ENCODE peak calls at places on chromosomes 13 and 19, in nine cellular contexts. One of them, this sample, is unnamed.

GRCh38 chr13:52933547-52934167 is 85.2 kb upstream of the PCDH8 start:
- DNase-seq in HCT116: no peak
- DNase-seq in stomach: no peak
- DNase-seq in suprapubic skin: no peak
- DNase-seq in spleen: no peak
- DNase-seq in vagina: no peak
- DNase-seq in transverse colon: no peak
- DNase-seq in K562: no peak
- DNase-seq in breast epithelium: no peak
- DNase-seq in this sample: no peak

GRCh38 chr19:12779162-12779993 is 4.0 kb upstream of the HOOK2 start:
- DNase-seq in stomach: no peak
- DNase-seq in breast epithelium: no peak
- DNase-seq in HCT116: no peak
- DNase-seq in K562: peak; percentile 41
- DNase-seq in transverse colon: peak; percentile 46
- DNase-seq in spleen: peak; percentile 83
- DNase-seq in vagina: no peak
- DNase-seq in suprapubic skin: peak; percentile 87
- DNase-seq in this sample: no peak

GRCh38 chr19:13803038-13803437 is 7.8 kb downstream of the ZSWIM4 start:
- DNase-seq in stomach: peak; percentile 77
- DNase-seq in HCT116: no peak
- DNase-seq in breast epithelium: peak; percentile 66
- DNase-seq in K562: no peak
- DNase-seq in transverse colon: no peak
- DNase-seq in vagina: no peak
- DNase-seq in suprapubic skin: no peak
- DNase-seq in spleen: no peak
- DNase-seq in this sample: peak; percentile 68

GRCh38 chr19:3058821-3059314 is 3.4 kb downstream of the TLE5 start:
- DNase-seq in spleen: no peak
- DNase-seq in K562: no peak
- DNase-seq in transverse colon: no peak
- DNase-seq in HCT116: no peak
- DNase-seq in vagina: no peak
- DNase-seq in breast epithelium: no peak
- DNase-seq in suprapubic skin: no peak
- DNase-seq in stomach: no peak
- DNase-seq in this sample: no peak

GRCh38 chr13:43433691-43434121 is 353.1 kb downstream of the ENOX1 start:
- DNase-seq in HCT116: no peak
- DNase-seq in spleen: no peak
- DNase-seq in K562: no peak
- DNase-seq in breast epithelium: no peak
- DNase-seq in stomach: no peak
- DNase-seq in suprapubic skin: no peak
- DNase-seq in vagina: no peak
- DNase-seq in transverse colon: no peak
- DNase-seq in this sample: no peak

GRCh38 chr19:40358773-40359172 is 10.3 kb downstream of the PLD3 start:
- DNase-seq in suprapubic skin: no peak
- DNase-seq in breast epithelium: no peak
- DNase-seq in stomach: no peak
- DNase-seq in transverse colon: peak; percentile 20
- DNase-seq in spleen: no peak
- DNase-seq in HCT116: no peak
- DNase-seq in vagina: no peak
- DNase-seq in K562: no peak
- DNase-seq in this sample: no peak

GRCh38 chr19:18657590-18658365 is 20.9 kb downstream of the KLHL26 start:
- DNase-seq in transverse colon: no peak
- DNase-seq in suprapubic skin: no peak
- DNase-seq in spleen: no peak
- DNase-seq in vagina: no peak
- DNase-seq in HCT116: no peak
- DNase-seq in stomach: no peak
- DNase-seq in breast epithelium: no peak
- DNase-seq in K562: peak; percentile 70
- DNase-seq in this sample: no peak

GRCh38 chr13:39784347-39784746 is 128.9 kb downstream of the COG6 start:
- DNase-seq in transverse colon: no peak
- DNase-seq in vagina: no peak
- DNase-seq in suprapubic skin: no peak
- DNase-seq in spleen: no peak
- DNase-seq in breast epithelium: no peak
- DNase-seq in K562: no peak
- DNase-seq in HCT116: no peak
- DNase-seq in stomach: no peak
- DNase-seq in this sample: no peak

GRCh38 chr13:26460652-26461051 is 96.8 kb upstream of the WASF3 start:
- DNase-seq in vagina: no peak
- DNase-seq in transverse colon: no peak
- DNase-seq in suprapubic skin: no peak
- DNase-seq in K562: no peak
- DNase-seq in HCT116: no peak
- DNase-seq in breast epithelium: no peak
- DNase-seq in stomach: peak; percentile 42
- DNase-seq in spleen: no peak
- DNase-seq in this sample: no peak

GRCh38 chr13:40346592-40346991 is 319.8 kb downstream of the FOXO1 start:
- DNase-seq in suprapubic skin: no peak
- DNase-seq in K562: no peak
- DNase-seq in stomach: no peak
- DNase-seq in HCT116: no peak
- DNase-seq in spleen: no peak
- DNase-seq in vagina: peak; percentile 34
- DNase-seq in breast epithelium: no peak
- DNase-seq in transverse colon: no peak
- DNase-seq in this sample: no peak

GRCh38 chr13:32228330-32229041 is 86.7 kb downstream of the ZAR1L start:
- DNase-seq in transverse colon: no peak
- DNase-seq in stomach: no peak
- DNase-seq in suprapubic skin: no peak
- DNase-seq in spleen: no peak
- DNase-seq in breast epithelium: no peak
- DNase-seq in K562: no peak
- DNase-seq in vagina: no peak
- DNase-seq in HCT116: peak; percentile 18
- DNase-seq in this sample: no peak

GRCh38 chr13:20399961-20400360 is 125.7 kb downstream of the CRYL1 start:
- DNase-seq in stomach: peak; percentile 18
- DNase-seq in spleen: no peak
- DNase-seq in K562: no peak
- DNase-seq in breast epithelium: no peak
- DNase-seq in HCT116: no peak
- DNase-seq in transverse colon: no peak
- DNase-seq in vagina: peak; percentile 85
- DNase-seq in suprapubic skin: no peak
- DNase-seq in this sample: no peak

GRCh38 chr13:39035799-39036198 is 2.1 kb downstream of the PROSER1 start:
- DNase-seq in spleen: no peak
- DNase-seq in stomach: no peak
- DNase-seq in K562: no peak
- DNase-seq in suprapubic skin: no peak
- DNase-seq in HCT116: no peak
- DNase-seq in breast epithelium: no peak
- DNase-seq in transverse colon: no peak
- DNase-seq in vagina: no peak
- DNase-seq in this sample: no peak

GRCh38 chr19:58400916-58401824 is 5.7 kb downstream of the RNF225 start:
- DNase-seq in stomach: peak; percentile 100
- DNase-seq in HCT116: peak; percentile 99
- DNase-seq in transverse colon: peak; percentile 99
- DNase-seq in spleen: peak; percentile 99
- DNase-seq in vagina: peak; percentile 99
- DNase-seq in K562: peak; percentile 97
- DNase-seq in suprapubic skin: peak; percentile 100
- DNase-seq in breast epithelium: peak; percentile 100
- DNase-seq in this sample: peak; percentile 100
- TF ChIP-seq POLR2A in stomach: no peak
- TF ChIP-seq POLR2A in HCT116: peak; percentile 94
- TF ChIP-seq POLR2A in transverse colon: peak; percentile 82
- TF ChIP-seq POLR2A in spleen: peak; percentile 67
- TF ChIP-seq POLR2A in vagina: no peak
- TF ChIP-seq POLR2A in K562: peak; percentile 93
- TF ChIP-seq POLR2A in suprapubic skin: peak; percentile 51
- TF ChIP-seq POLR2A in breast epithelium: no peak
- TF ChIP-seq POLR2A in this sample: peak; percentile 70

GRCh38 chr19:50046649-50047503 is 21.1 kb downstream of the ZNF473 start:
- DNase-seq in spleen: no peak
- DNase-seq in stomach: peak; percentile 29
- DNase-seq in suprapubic skin: peak; percentile 73
- DNase-seq in transverse colon: peak; percentile 50
- DNase-seq in HCT116: peak; percentile 27
- DNase-seq in breast epithelium: peak; percentile 24
- DNase-seq in K562: peak; percentile 50
- DNase-seq in vagina: no peak
- DNase-seq in this sample: peak; percentile 43
- H3K9me3 ChIP-seq in spleen: peaks cover 32% of the 10 kb centered on the region
- H3K9me3 ChIP-seq in stomach: peaks cover 91% of the 10 kb centered on the region
- H3K9me3 ChIP-seq in suprapubic skin: peaks cover 24% of the 10 kb centered on the region
- H3K9me3 ChIP-seq in transverse colon: peaks cover 16% of the 10 kb centered on the region
- H3K9me3 ChIP-seq in HCT116: peaks cover 40% of the 10 kb centered on the region
- H3K9me3 ChIP-seq in breast epithelium: peaks cover 42% of the 10 kb centered on the region
- H3K9me3 ChIP-seq in K562: peaks cover 62% of the 10 kb centered on the region
- H3K9me3 ChIP-seq in vagina: peaks cover 31% of the 10 kb centered on the region
- H3K9me3 ChIP-seq in this sample: no peaks in the 10 kb centered on the region

GRCh38 chr13:90445179-90445578 is 902.3 kb upstream of the MIR17HG start:
- DNase-seq in stomach: no peak
- DNase-seq in breast epithelium: no peak
- DNase-seq in vagina: no peak
- DNase-seq in suprapubic skin: no peak
- DNase-seq in HCT116: peak; percentile 10
- DNase-seq in transverse colon: no peak
- DNase-seq in K562: no peak
- DNase-seq in spleen: no peak
- DNase-seq in this sample: no peak
- TF ChIP-seq POLR2AphosphoS5 in stomach: no peak
- TF ChIP-seq POLR2AphosphoS5 in breast epithelium: no peak
- TF ChIP-seq POLR2AphosphoS5 in vagina: no peak
- TF ChIP-seq POLR2AphosphoS5 in suprapubic skin: no peak
- TF ChIP-seq POLR2AphosphoS5 in HCT116: no peak
- TF ChIP-seq POLR2AphosphoS5 in transverse colon: no peak
- TF ChIP-seq POLR2AphosphoS5 in K562: no peak
- TF ChIP-seq POLR2AphosphoS5 in spleen: no peak
- TF ChIP-seq POLR2AphosphoS5 in this sample: no peak

DNA sequence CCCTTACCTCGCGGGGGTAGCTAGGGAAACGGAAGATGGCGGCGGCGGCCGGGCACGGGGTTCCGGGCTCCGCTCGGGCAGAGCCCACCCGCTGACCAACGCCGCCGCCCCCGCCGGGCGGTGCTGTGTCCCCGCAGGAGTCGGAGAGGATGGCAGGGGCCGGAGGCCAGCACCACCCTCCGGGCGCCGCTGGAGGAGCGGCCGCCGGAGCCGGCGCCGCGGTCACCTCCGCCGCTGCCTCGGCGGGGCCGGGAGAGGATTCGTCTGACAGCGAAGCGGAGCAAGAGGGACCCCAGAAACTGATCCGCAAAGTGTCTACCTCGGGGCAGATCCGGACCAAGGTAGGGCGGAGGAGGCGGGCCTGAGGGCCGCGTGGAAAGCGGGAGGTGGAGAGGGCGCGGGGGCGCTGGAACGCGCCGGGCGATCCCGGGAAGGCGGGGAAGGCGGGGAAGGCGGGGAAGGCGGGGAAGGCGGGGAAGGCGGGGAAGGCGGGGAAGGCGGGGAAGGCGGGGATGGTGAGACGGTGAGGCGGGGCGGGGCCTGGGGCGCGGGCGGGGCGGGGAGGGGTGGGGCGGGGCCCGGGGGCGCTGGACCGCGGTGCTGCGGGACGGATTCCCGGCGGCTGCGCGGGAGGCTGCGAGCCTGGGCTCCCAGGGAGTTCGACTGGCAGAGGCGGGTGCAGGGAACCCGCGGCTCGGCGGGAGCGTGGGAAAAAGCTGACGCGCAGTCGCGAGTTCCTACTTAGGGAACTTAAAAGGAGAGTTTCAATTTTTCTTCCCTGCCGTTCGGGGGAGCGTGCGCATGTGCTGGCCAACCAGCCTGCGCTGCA is at the start of gene DGKH:
- DNase-seq in breast epithelium: peak; percentile 47
- DNase-seq in stomach: peak; percentile 85
- DNase-seq in vagina: no peak
- DNase-seq in HCT116: peak; percentile 33
- DNase-seq in spleen: peak; percentile 88
- DNase-seq in suprapubic skin: peak; percentile 86
- DNase-seq in transverse colon: peak; percentile 90
- DNase-seq in K562: peak; percentile 87
- DNase-seq in this sample: peak; percentile 83
- TF ChIP-seq POLR2A in breast epithelium: peak; percentile 22
- TF ChIP-seq POLR2A in stomach: no peak
- TF ChIP-seq POLR2A in vagina: no peak
- TF ChIP-seq POLR2A in HCT116: peak; percentile 64
- TF ChIP-seq POLR2A in spleen: no peak
- TF ChIP-seq POLR2A in suprapubic skin: no peak
- TF ChIP-seq POLR2A in transverse colon: peak; percentile 68
- TF ChIP-seq POLR2A in K562: peak; percentile 69
- TF ChIP-seq POLR2A in this sample: peak; percentile 81

GRCh38 chr19:27671876-27672275 is 1541.1 kb downstream of the UQCRFS1 start:
- DNase-seq in spleen: no peak
- DNase-seq in K562: no peak
- DNase-seq in transverse colon: no peak
- DNase-seq in vagina: peak; percentile 37
- DNase-seq in HCT116: no peak
- DNase-seq in breast epithelium: no peak
- DNase-seq in stomach: no peak
- DNase-seq in suprapubic skin: peak; percentile 13
- DNase-seq in this sample: no peak
- H3K9me3 ChIP-seq in spleen: no peaks in the 10 kb centered on the region
- H3K9me3 ChIP-seq in K562: no peaks in the 10 kb centered on the region
- H3K9me3 ChIP-seq in transverse colon: no peaks in the 10 kb centered on the region
- H3K9me3 ChIP-seq in vagina: no peaks in the 10 kb centered on the region
- H3K9me3 ChIP-seq in HCT116: no peaks in the 10 kb centered on the region
- H3K9me3 ChIP-seq in breast epithelium: peaks cover 56% of the 10 kb centered on the region
- H3K9me3 ChIP-seq in stomach: peaks cover 63% of the 10 kb centered on the region
- H3K9me3 ChIP-seq in suprapubic skin: peaks cover 18% of the 10 kb centered on the region
- H3K9me3 ChIP-seq in this sample: no peaks in the 10 kb centered on the region

DNA sequence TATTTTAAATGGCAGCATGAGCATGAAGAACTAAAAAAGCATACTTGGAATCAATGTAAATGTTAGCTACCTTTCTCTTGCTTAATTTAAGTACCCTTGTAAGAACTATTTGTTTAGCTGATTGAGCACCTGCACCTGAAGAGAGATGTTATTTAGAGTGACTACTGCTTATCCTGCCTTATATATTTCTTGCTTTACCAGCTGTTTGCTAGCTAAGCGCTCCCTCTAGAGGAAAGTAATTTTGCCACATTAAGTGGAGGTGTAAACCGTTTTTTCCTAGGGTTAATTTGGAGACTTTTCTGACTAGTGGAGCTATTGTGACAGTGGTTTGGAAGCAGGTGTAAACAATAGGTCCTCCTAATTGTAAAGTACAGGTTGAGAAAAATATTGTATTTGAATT is 19.4 kb upstream of the PSG2 start:
- DNase-seq in breast epithelium: no peak
- DNase-seq in HCT116: no peak
- DNase-seq in K562: no peak
- DNase-seq in stomach: no peak
- DNase-seq in spleen: no peak
- DNase-seq in suprapubic skin: no peak
- DNase-seq in vagina: no peak
- DNase-seq in transverse colon: no peak
- DNase-seq in this sample: no peak
- TF ChIP-seq POLR2AphosphoS5 in breast epithelium: no peak
- TF ChIP-seq POLR2AphosphoS5 in HCT116: no peak
- TF ChIP-seq POLR2AphosphoS5 in K562: no peak
- TF ChIP-seq POLR2AphosphoS5 in stomach: no peak
- TF ChIP-seq POLR2AphosphoS5 in spleen: no peak
- TF ChIP-seq POLR2AphosphoS5 in suprapubic skin: no peak
- TF ChIP-seq POLR2AphosphoS5 in vagina: no peak
- TF ChIP-seq POLR2AphosphoS5 in transverse colon: no peak
- TF ChIP-seq POLR2AphosphoS5 in this sample: no peak

This sample was measured in prostate gland.